ENCODE peak calls at places on chromosomes 12 and 14, in nine cellular contexts. N is ascending aorta, X is heart right ventricle, I is IMR-90, V is lower lobe of right lung, G is H1, H is uterus, E is neural progenitor cell, O is cardiac muscle cell. J is an unnamed sample. For H3K9me3 and H3K27me3, the result is how much of the 10 kb centered on the place peaks cover.

GRCh38 chr12:63929426-63929825 is 84.9 kb downstream of the SRGAP1 start:
- DNase-seq in N (no peak), E (no peak), I (no peak), V (no peak), G (no peak), H (no peak), O (no peak), X (no peak), J (no peak)

GRCh38 chr12:21773263-21773741 is 1.2 kb downstream of the KCNJ8 start:
- DNase-seq in I (peak), X (peak), N (peak), G (peak), V (peak), E (peak), O (peak), H (peak), J (peak)

GRCh38 chr12:94289551-94290312 is 141.4 kb downstream of the PLXNC1 start:
- DNase-seq in E (peak), X (no peak), H (peak), N (no peak), O (peak), G (peak), V (no peak), I (peak), J (no peak)

GRCh38 chr12:13103391-13104033 is at the start of gene GSG1:
- DNase-seq in N (no peak), V (no peak), X (no peak), H (no peak), O (no peak), I (peak), E (no peak), G (no peak), J (no peak)

GRCh38 chr12:77049767-77050353 is 15.5 kb downstream of the E2F7 start:
- DNase-seq in H (no peak), N (no peak), X (no peak), G (no peak), V (no peak), O (peak), I (peak), E (peak), J (peak)

GRCh38 chr12:3042394-3042793 is 34.8 kb upstream of the TSPAN9 start:
- DNase-seq in N (no peak), H (no peak), E (no peak), V (no peak), X (peak), O (no peak), I (no peak), G (no peak), J (peak)

GRCh38 chr14:71133296-71133695 is 226.0 kb downstream of the PCNX1 start:
- DNase-seq in N (no peak), X (no peak), I (no peak), H (no peak), E (no peak), G (no peak), O (no peak), V (no peak), J (no peak)

GRCh38 chr14:94397899-94398479 is 9.6 kb upstream of the SERPINA1 start:
- DNase-seq in G (no peak), X (no peak), E (no peak), V (no peak), H (no peak), O (no peak), I (no peak), N (no peak), J (no peak)

GRCh38 chr14:30005114-30005698 is 77.6 kb upstream of the PRKD1 start:
- DNase-seq in O (peak), N (no peak), V (no peak), E (peak), H (no peak), I (peak), X (no peak), G (no peak), J (no peak)

GRCh38 chr14:74275265-74275841 is 27.4 kb downstream of the ABCD4 start:
- DNase-seq in O (peak), E (no peak), H (no peak), I (peak), N (no peak), V (no peak), X (no peak), G (no peak), J (peak)

GRCh38 chr14:31560759-31561154 is 447 bp upstream of the NUBPL start:
- DNase-seq in H (no peak), V (no peak), E (no peak), X (no peak), I (no peak), G (no peak), O (peak), N (no peak), J (no peak)

GRCh38 chr12:119669744-119670472 is 2.0 kb downstream of the PRKAB1 start:
- DNase-seq in I (no peak), H (no peak), X (no peak), O (no peak), G (no peak), N (no peak), E (no peak), V (peak), J (no peak)

GRCh38 chr14:68191567-68192321 is 372.2 kb downstream of the RAD51B start:
- DNase-seq in H (peak), N (no peak), V (no peak), G (no peak), X (no peak), E (no peak), I (peak), O (no peak), J (no peak)

GRCh38 chr12:109264095-109264942 is 44.8 kb downstream of the FOXN4 start:
- DNase-seq in H (peak), E (peak), N (peak), G (peak), V (peak), I (peak), X (peak), O (peak), J (peak)

GRCh38 chr14:61472801-61473376 is 151.5 kb downstream of the PRKCH start:
- DNase-seq in O (no peak), I (peak), N (no peak), H (no peak), V (no peak), X (no peak), E (no peak), G (no peak), J (no peak)

GRCh38 chr14:74583689-74584434 is 28.2 kb downstream of the LTBP2 start:
- DNase-seq in I (peak), H (no peak), V (no peak), X (no peak), O (no peak), G (no peak), N (no peak), E (no peak), J (no peak)

GRCh38 chr14:59238242-59238641 is 49.8 kb downstream of the DAAM1 start:
- DNase-seq in E (no peak), V (no peak), X (no peak), I (no peak), O (no peak), H (no peak), G (no peak), N (no peak), J (no peak)

GRCh38 chr12:109631236-109632150 is 57.9 kb downstream of the MVK start:
- DNase-seq in H (no peak), N (no peak), I (no peak), X (no peak), E (no peak), O (no peak), G (no peak), V (no peak), J (peak)

GRCh38 chr12:93380480-93381121 is 2.9 kb downstream of the NUDT4 start:
- DNase-seq in V (no peak), I (peak), N (no peak), H (no peak), G (no peak), O (no peak), X (no peak), E (peak), J (peak)

GRCh38 chr12:30296486-30296885 is 399.2 kb downstream of the IPO8 start:
- DNase-seq in O (no peak), X (no peak), G (no peak), V (no peak), E (no peak), H (no peak), N (no peak), I (no peak), J (peak)

GRCh38 chr14:77659822-77660221 is 43.4 kb upstream of the SPTLC2 start:
- DNase-seq in V (no peak), I (peak), N (no peak), E (no peak), G (no peak), X (no peak), H (no peak), O (no peak), J (no peak)

GRCh38 chr12:83823386-83824045 is 1089.1 kb downstream of the SLC6A15 start:
- DNase-seq in H (no peak), V (no peak), E (peak), X (peak), N (no peak), I (no peak), G (peak), O (peak), J (peak)

GRCh38 chr12:108634225-108634795 is 616 bp upstream of the SELPLG start:
- DNase-seq in I (no peak), X (no peak), N (no peak), V (peak), E (no peak), H (no peak), G (no peak), O (no peak), J (no peak)

GRCh38 chr12:44247588-44247987 is 411.7 kb downstream of the TMEM117 start:
- DNase-seq in E (peak), V (no peak), H (no peak), I (no peak), X (no peak), O (no peak), G (peak), N (no peak), J (peak)

GRCh38 chr14:75427482-75428229 is at the start of gene JDP2:
- DNase-seq in H (peak), G (peak), N (peak), X (peak), O (peak), E (peak), V (peak), I (peak), J (peak)

GRCh38 chr14:36134026-36134425 is 42.5 kb downstream of the PTCSC3 start:
- DNase-seq in H (no peak), X (no peak), E (no peak), N (no peak), G (no peak), I (no peak), V (no peak), O (no peak), J (no peak)

GRCh38 chr12:11499802-11500201 is 104.4 kb upstream of the PRB2 start:
- DNase-seq in G (no peak), N (no peak), I (no peak), H (no peak), O (no peak), X (no peak), V (no peak), E (no peak), J (no peak)

GRCh38 chr14:31781578-31781977 is 220.4 kb downstream of the NUBPL start:
- DNase-seq in O (no peak), H (no peak), V (no peak), N (no peak), X (no peak), G (no peak), I (no peak), E (no peak), J (no peak)

GRCh38 chr14:35556548-35556947 is 22.6 kb downstream of the INSM2 start:
- DNase-seq in X (no peak), E (peak), I (no peak), V (no peak), H (no peak), O (no peak), N (no peak), G (no peak), J (peak)

GRCh38 chr14:52422650-52423356 is 108.7 kb downstream of the PTGER2 start:
- DNase-seq in I (no peak), V (no peak), G (no peak), X (no peak), E (no peak), O (no peak), N (no peak), H (no peak), J (peak)

GRCh38 chr12:104865080-104865479 is 93.0 kb downstream of the SLC41A2 start:
- DNase-seq in O (no peak), X (no peak), H (no peak), V (no peak), N (no peak), E (no peak), I (no peak), G (no peak), J (no peak)

GRCh38 chr12:131209082-131210070 is 255.7 kb downstream of the ADGRD1 start:
- DNase-seq in E (no peak), G (no peak), I (no peak), V (no peak), N (peak), H (no peak), X (no peak), O (no peak), J (no peak)

GRCh38 chr14:23562822-23563472 is 4.6 kb downstream of the AP1G2 start:
- DNase-seq in I (peak), N (no peak), G (peak), V (no peak), H (no peak), O (peak), E (peak), X (no peak), J (peak)

GRCh38 chr12:55736780-55737580 is 5.9 kb upstream of the GDF11 start:
- DNase-seq in E (peak), O (peak), I (peak), N (peak), G (peak), X (peak), H (no peak), V (peak), J (peak)

DNA sequence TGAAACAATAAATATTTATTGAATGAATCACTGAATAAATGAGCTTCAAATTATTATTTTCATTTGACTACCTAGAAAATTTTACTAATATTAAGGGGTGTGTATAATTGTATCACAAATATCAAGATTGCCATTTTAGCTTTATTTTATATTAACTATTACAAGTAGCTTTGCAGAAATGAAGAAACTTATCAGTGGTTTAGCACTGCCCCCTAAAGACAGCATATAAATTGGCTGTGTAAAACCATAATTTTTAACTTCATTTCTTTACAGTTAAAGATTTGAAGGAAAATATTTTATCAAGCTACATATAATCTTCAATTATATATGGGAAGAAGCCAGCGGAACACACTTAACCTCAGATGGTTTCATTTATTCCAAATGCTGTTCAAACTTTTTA is 11.4 kb downstream of the GARIN6 start:
- DNase-seq in X (no peak), V (no peak), E (no peak), N (no peak), G (no peak), O (no peak), H (no peak), I (no peak), J (no peak)
- TF ChIP-seq CTCF in X (no peak), V (no peak), E (peak), N (no peak), G (peak), O (no peak), H (no peak), I (peak), J (no peak)

GRCh38 chr14:26191666-26192065 is 406.2 kb downstream of the NOVA1 start:
- DNase-seq in E (no peak), N (no peak), V (no peak), O (peak), I (no peak), X (no peak), H (no peak), G (no peak), J (no peak)
- H3K9me3 ChIP-seq in E (under half), N (under half), V (under half), O (under half), I (under half), X (under half), H (under half), G (under half), J (under half)

GRCh38 chr14:104473649-104474574 is 105.7 kb upstream of the C14orf180 start:
- DNase-seq in O (no peak), X (no peak), I (no peak), N (no peak), G (no peak), H (no peak), V (no peak), E (no peak), J (peak)
- H3K27me3 ChIP-seq in O (under half), X (under half), I (under half), N (under half), G (under half), H (under half), V (under half), E (under half), J (under half)

GRCh38 chr14:21723431-21724045 is 49.9 kb upstream of the OR4E1 start:
- DNase-seq in O (peak), E (peak), G (peak), H (no peak), I (no peak), X (no peak), N (no peak), V (no peak), J (peak)
- TF ChIP-seq CTCF in O (peak), E (peak), G (peak), H (no peak), I (peak), X (no peak), N (no peak), V (no peak), J (peak)